ENCODE peak calls at places on chromosomes 11 and 22, in eight cellular contexts. X is PC-3, H is choroid plexus epithelial cell, W is spleen, G is transverse colon, J is IMR-90, L is cardiac fibroblast, Z is tibial nerve. A is an unnamed sample.

GRCh38 chr11:133955945-133956421 is 785 bp downstream of the IGSF9B start:
- DNase-seq in X (no peak), H (no peak), W (no peak), G (no peak), J (no peak), L (no peak), Z (no peak), A (no peak)

GRCh38 chr11:44471603-44472002 is 93.9 kb upstream of the CD82 start:
- DNase-seq in X (no peak), H (no peak), W (no peak), G (no peak), J (no peak), L (no peak), Z (no peak), A (no peak)

GRCh38 chr11:63663809-63664208 is 7.4 kb downstream of the ATL3 start:
- DNase-seq in X (peak; percentile 86), H (peak; percentile 59), W (no peak), G (no peak), J (peak; percentile 80), L (peak; percentile 61), Z (no peak), A (no peak)

GRCh38 chr22:20967697-20968201 is 694 bp downstream of the AIFM3 start:
- DNase-seq in X (no peak), H (no peak), W (peak; percentile 74), G (no peak), J (no peak), L (no peak), Z (no peak), A (no peak)

GRCh38 chr11:78346799-78347198 is 70.8 kb downstream of the GAB2 start:
- DNase-seq in X (peak; percentile 90), H (no peak), W (no peak), G (no peak), J (no peak), L (no peak), Z (no peak), A (no peak)

GRCh38 chr22:28442264-28442950 is 237.2 kb downstream of the TTC28 start:
- DNase-seq in X (no peak), H (peak; percentile 84), W (peak; percentile 90), G (peak; percentile 78), J (peak; percentile 69), L (peak; percentile 81), Z (peak; percentile 36), A (no peak)

GRCh38 chr22:35334010-35334409 is 34.3 kb downstream of the TOM1 start:
- DNase-seq in X (no peak), H (no peak), W (no peak), G (no peak), J (no peak), L (no peak), Z (no peak), A (no peak)

GRCh38 chr11:127651175-127651887 is 650.8 kb upstream of the KIRREL3 start:
- DNase-seq in X (peak; percentile 80), H (peak; percentile 18), W (no peak), G (no peak), J (peak; percentile 94), L (peak; percentile 1), Z (no peak), A (no peak)

GRCh38 chr11:1771700-1772099 is 8.0 kb upstream of the CTSD start:
- DNase-seq in X (no peak), H (peak; percentile 92), W (peak; percentile 79), G (peak; percentile 20), J (peak; percentile 62), L (peak; percentile 88), Z (no peak), A (no peak)

GRCh38 chr11:114953039-114953438 is 274.7 kb downstream of the NXPE2 start:
- DNase-seq in X (no peak), H (no peak), W (no peak), G (no peak), J (no peak), L (no peak), Z (no peak), A (no peak)

GRCh38 chr11:92227233-92227593 is 2.6 kb downstream of the FAT3 start:
- DNase-seq in X (no peak), H (no peak), W (no peak), G (no peak), J (no peak), L (no peak), Z (no peak), A (no peak)

GRCh38 chr11:25039165-25039564 is 542.3 kb downstream of the LUZP2 start:
- DNase-seq in X (no peak), H (no peak), W (no peak), G (no peak), J (no peak), L (no peak), Z (no peak), A (no peak)

GRCh38 chr11:68659158-68659921 is 25.0 kb upstream of the GAL start:
- DNase-seq in X (peak; percentile 89), H (peak; percentile 100), W (peak; percentile 54), G (peak; percentile 14), J (peak; percentile 97), L (peak; percentile 98), Z (peak; percentile 94), A (peak; percentile 81)

GRCh38 chr22:37190262-37190780 is 2.3 kb upstream of the C1QTNF6 start:
- DNase-seq in X (peak; percentile 81), H (no peak), W (no peak), G (no peak), J (no peak), L (no peak), Z (no peak), A (no peak)

DNA sequence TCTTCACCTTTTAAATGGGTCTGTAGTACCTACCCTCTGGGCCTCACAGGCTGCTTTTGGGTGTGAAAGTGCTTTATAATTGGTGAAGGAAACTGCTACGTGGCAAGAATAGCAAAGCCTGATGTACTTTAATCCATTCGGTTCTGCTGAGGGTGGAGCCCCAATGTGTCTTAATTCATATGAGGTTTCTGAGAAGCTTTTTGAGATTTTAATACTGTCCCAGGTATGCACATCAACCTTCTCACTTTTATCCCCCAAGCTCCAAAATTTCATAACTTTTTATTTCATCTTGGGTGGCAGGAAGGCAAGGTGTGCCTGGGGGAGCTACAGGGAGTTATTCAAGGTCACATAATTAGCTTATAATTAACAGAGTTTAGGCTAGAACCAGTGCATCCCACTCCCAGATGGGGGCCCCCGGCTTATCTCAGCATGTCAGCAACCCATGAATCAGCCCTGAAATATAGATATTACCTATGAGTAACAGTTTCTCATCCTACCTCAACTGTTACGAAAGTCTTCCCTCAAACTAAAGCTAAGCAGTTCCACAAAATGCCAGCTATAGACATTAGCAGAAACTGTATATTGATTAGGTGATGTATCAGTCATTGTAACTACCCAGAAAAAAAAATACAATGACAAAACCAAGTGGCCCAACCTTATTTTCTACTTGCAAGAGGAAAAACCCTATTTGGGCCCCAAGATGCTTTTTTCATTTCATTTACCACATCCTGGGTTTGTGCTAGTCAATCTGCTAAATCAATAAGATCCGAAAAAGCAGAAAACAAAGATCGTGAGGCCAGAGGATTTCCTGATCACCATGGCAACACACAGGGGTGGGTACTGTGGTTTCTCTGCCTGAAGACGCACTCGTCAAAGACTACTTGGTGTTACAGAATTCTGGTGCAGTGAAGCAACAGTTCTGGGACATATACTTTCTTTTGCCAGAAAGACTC is 26.7 kb downstream of the CD44 start:
- DNase-seq in X (peak; percentile 71), H (peak; percentile 93), W (peak; percentile 84), G (peak; percentile 73), J (peak; percentile 50), L (peak; percentile 88), Z (peak; percentile 40), A (peak; percentile 71)
- H3K4me3 ChIP-seq in X (peak overlapping the region; percentile 42), H (no peak overlapping the region), W (no peak overlapping the region), G (no peak overlapping the region), J (no peak overlapping the region), L (no peak overlapping the region), Z (no peak overlapping the region), A (no peak overlapping the region)

GRCh38 chr11:61837411-61838005 is 9.4 kb downstream of the FADS2 start:
- DNase-seq in X (no peak), H (no peak), W (peak; percentile 54), G (no peak), J (no peak), L (no peak), Z (no peak), A (no peak)
- TF ChIP-seq CTCF in X (no peak), H (no peak), W (no peak), G (no peak), J (no peak), L (no peak), Z (no peak), A (no peak)

GRCh38 chr11:102527041-102527440 is 3.5 kb downstream of the MMP7 start:
- DNase-seq in X (no peak), H (no peak), W (no peak), G (no peak), J (no peak), L (no peak), Z (no peak), A (no peak)

GRCh38 chr11:102530558-102530957 is at the start of gene MMP7:
- DNase-seq in X (peak; percentile 75), H (peak; percentile 61), W (no peak), G (no peak), J (peak; percentile 57), L (peak; percentile 15), Z (no peak), A (no peak)

GRCh38 chr11:102523887-102524286 is 6.7 kb downstream of the MMP7 start:
- DNase-seq in X (no peak), H (no peak), W (no peak), G (no peak), J (no peak), L (no peak), Z (no peak), A (no peak)

GRCh38 chr11:102528618-102529017 is 1.9 kb downstream of the MMP7 start:
- DNase-seq in X (peak; percentile 42), H (no peak), W (no peak), G (no peak), J (peak; percentile 19), L (no peak), Z (no peak), A (no peak)

GRCh38 chr11:102527701-102528100 is 2.8 kb downstream of the MMP7 start:
- DNase-seq in X (peak; percentile 73), H (peak; percentile 49), W (no peak), G (no peak), J (no peak), L (no peak), Z (no peak), A (no peak)
- H3K4me3 ChIP-seq in X (no peak overlapping the region), H (no peak overlapping the region), W (no peak overlapping the region), G (no peak overlapping the region), J (no peak overlapping the region), L (no peak overlapping the region), Z (no peak overlapping the region), A (no peak overlapping the region)

GRCh38 chr11:5556596-5557188 is 8.4 kb upstream of the OR52H1 start:
- DNase-seq in X (no peak), H (no peak), W (no peak), G (no peak), J (no peak), L (no peak), Z (no peak), A (no peak)

GRCh38 chr11:5548440-5548839 is at the start of gene OR52H1:
- DNase-seq in X (no peak), H (no peak), W (no peak), G (no peak), J (no peak), L (no peak), Z (no peak), A (no peak)

GRCh38 chr11:5550440-5551095 is 2.2 kb upstream of the OR52H1 start:
- DNase-seq in X (peak; percentile 80), H (peak; percentile 71), W (no peak), G (no peak), J (peak; percentile 91), L (peak; percentile 9), Z (no peak), A (peak; percentile 10)

GRCh38 chr11:5547982-5548381 is 358 bp downstream of the OR52H1 start:
- DNase-seq in X (no peak), H (no peak), W (no peak), G (no peak), J (no peak), L (no peak), Z (no peak), A (no peak)

GRCh38 chr11:5553347-5553746 is 5.0 kb upstream of the OR52H1 start:
- DNase-seq in X (peak; percentile 7), H (peak; percentile 15), W (no peak), G (no peak), J (peak; percentile 10), L (no peak), Z (no peak), A (no peak)
- TF ChIP-seq CTCF in X (peak; percentile 52), H (peak; percentile 26), W (no peak), G (no peak), J (peak; percentile 38), L (peak; percentile 11), Z (no peak), A (no peak)